ENCODE peak calls at places on chromosomes 12 and 14, in five cellular contexts. A is nucleus accumbens, B is DMS 273 treated with DMSO at 0.1 percent for 48 hours, U is H9, K is iPS-NIHi11. H is an unnamed sample.
A peak's percentile ranks its signal among the peaks of the same experiment; 100 is the strongest.

GRCh38 chr12:82524636-82525035 is 162.1 kb upstream of the TMTC2 start:
- DNase-seq in A (no peak), B (peak; percentile 4), U (no peak), K (no peak), H (no peak)

GRCh38 chr12:64675795-64676194 is 65.5 kb downstream of the RASSF3 start:
- DNase-seq in A (no peak), B (no peak), U (no peak), K (no peak), H (no peak)

GRCh38 chr12:113766880-113767878 is 198.9 kb downstream of the RBM19 start:
- DNase-seq in A (no peak), B (no peak), U (peak; percentile 49), K (no peak), H (no peak)

GRCh38 chr12:98409543-98409942 is 105.8 kb upstream of the TMPO start:
- DNase-seq in A (no peak), B (no peak), U (peak; percentile 4), K (no peak), H (no peak)

GRCh38 chr14:105013150-105013787 is 7.6 kb downstream of the CDCA4 start:
- DNase-seq in A (no peak), B (no peak), U (no peak), K (no peak), H (no peak)

GRCh38 chr12:113194971-113195391 is 9.5 kb downstream of the RITA1 start:
- DNase-seq in A (no peak), B (no peak), U (no peak), K (peak; percentile 48), H (no peak)

GRCh38 chr12:97501422-97501821 is 38.8 kb downstream of the RMST start:
- DNase-seq in A (no peak), B (no peak), U (no peak), K (no peak), H (no peak)

GRCh38 chr12:82529096-82529495 is 157.6 kb upstream of the TMTC2 start:
- DNase-seq in A (no peak), B (no peak), U (no peak), K (no peak), H (no peak)

GRCh38 chr12:38905480-38906351 is at the start of gene CPNE8:
- DNase-seq in A (peak; percentile 39), B (no peak), U (peak; percentile 75), K (peak; percentile 47), H (peak; percentile 63)

GRCh38 chr12:105357162-105357691 is 26.7 kb downstream of the C12orf75 start:
- DNase-seq in A (no peak), B (no peak), U (no peak), K (no peak), H (no peak)

GRCh38 chr12:66647034-66647691 is 31.7 kb downstream of the GRIP1 start:
- DNase-seq in A (no peak), B (no peak), U (no peak), K (no peak), H (no peak)

GRCh38 chr12:116962197-116962596 is 51.4 kb downstream of the FBXW8 start:
- DNase-seq in A (no peak), B (no peak), U (no peak), K (no peak), H (no peak)

GRCh38 chr14:101869217-101869616 is 95.2 kb upstream of the DYNC1H1 start:
- DNase-seq in A (no peak), B (no peak), U (no peak), K (no peak), H (no peak)

GRCh38 chr12:104805186-104805585 is 152.9 kb downstream of the SLC41A2 start:
- DNase-seq in A (no peak), B (no peak), U (no peak), K (no peak), H (no peak)

GRCh38 chr12:101925352-101925751 is 48.0 kb downstream of the DRAM1 start:
- DNase-seq in A (no peak), B (no peak), U (no peak), K (no peak), H (no peak)

GRCh38 chr14:53247596-53248370 is 94.7 kb upstream of the DDHD1 start:
- DNase-seq in A (no peak), B (no peak), U (no peak), K (no peak), H (no peak)

GRCh38 chr14:61478971-61479473 is 157.6 kb downstream of the PRKCH start:
- DNase-seq in A (no peak), B (no peak), U (no peak), K (no peak), H (no peak)

GRCh38 chr12:96233941-96234461 is 39.8 kb downstream of the ELK3 start:
- DNase-seq in A (peak; percentile 87), B (peak; percentile 43), U (no peak), K (no peak), H (no peak)

GRCh38 chr12:118840399-118840798 is 140.9 kb upstream of the SRRM4 start:
- DNase-seq in A (no peak), B (no peak), U (no peak), K (peak; percentile 34), H (peak; percentile 34)

GRCh38 chr12:131860472-131861260 is 32.5 kb downstream of the MMP17 start:
- DNase-seq in A (no peak), B (no peak), U (peak; percentile 85), K (peak; percentile 68), H (peak; percentile 68)

GRCh38 chr12:6735448-6736191 is 11.8 kb downstream of the COPS7A start:
- DNase-seq in A (no peak), B (peak; percentile 12), U (peak; percentile 74), K (peak; percentile 77), H (peak; percentile 59)

H was measured in WTC11.